ENCODE peak calls at places on chromosomes 11 and 22, in seven cellular contexts. W is neural progenitor cell, V is BE2C, D is T-helper 17 cell, K is fibroblast of mammary gland, B is EL, Y is OCI-LY7. L is an unnamed sample.

GRCh38 chr11:64371201-64371600 is 12.2 kb downstream of the RPS6KA4 start:
- DNase-seq in B (no peak), D (no peak), V (no peak), W (no peak), Y (no peak), K (no peak), L (no peak)

GRCh38 chr11:70183483-70184176 is 19.5 kb upstream of the FADD start:
- DNase-seq in W (no peak), B (no peak), V (peak; percentile 40), K (no peak), Y (no peak), D (no peak), L (no peak)

GRCh38 chr22:44870021-44870420 is 117.6 kb downstream of the ARHGAP8 start:
- DNase-seq in V (peak; percentile 54), W (peak; percentile 51), Y (no peak), D (no peak), K (peak; percentile 27), B (no peak), L (no peak)

GRCh38 chr22:17769013-17769715 is 5.1 kb downstream of the BID start:
- DNase-seq in K (no peak), D (no peak), W (no peak), B (no peak), V (no peak), Y (no peak), L (no peak)

GRCh38 chr11:103091441-103091809 is 535 bp downstream of the DCUN1D5 start:
- DNase-seq in V (peak; percentile 62), B (peak; percentile 49), D (peak; percentile 14), K (peak; percentile 40), W (peak; percentile 58), Y (peak; percentile 72), L (no peak)

GRCh38 chr22:38505595-38506117 is 455 bp downstream of the DDX17 start:
- DNase-seq in W (peak; percentile 83), B (peak; percentile 44), Y (peak; percentile 78), D (no peak), V (peak; percentile 61), K (peak; percentile 49), L (peak; percentile 24)

GRCh38 chr11:35173011-35173511 is 34.1 kb downstream of the CD44 start:
- DNase-seq in B (no peak), W (no peak), K (peak; percentile 67), Y (peak; percentile 30), V (no peak), D (no peak), L (no peak)

GRCh38 chr11:120326845-120327281 is 1.8 kb downstream of the TLCD5 start:
- DNase-seq in D (no peak), Y (no peak), V (no peak), B (no peak), K (peak; percentile 62), W (no peak), L (no peak)

GRCh38 chr11:93020248-93021088 is 51.0 kb downstream of the MTNR1B start:
- DNase-seq in D (no peak), B (peak; percentile 63), K (peak; percentile 93), V (no peak), Y (no peak), W (no peak), L (no peak)

GRCh38 chr11:93537767-93538261 is 5.4 kb downstream of the SMCO4 start:
- DNase-seq in K (peak; percentile 35), D (no peak), W (no peak), B (no peak), Y (no peak), V (no peak), L (no peak)

GRCh38 chr11:69400769-69401590 is 80.5 kb upstream of the LINC01488 start:
- DNase-seq in V (no peak), K (no peak), B (no peak), W (no peak), D (no peak), Y (no peak), L (no peak)

L was measured in activated naive CD8-positive, alpha-beta T cell treated with anti-CD3 and anti-CD28 coated beads, Interleukin-2, amount 50 U/mL, for 16 hours.